ENCODE peak calls at places on chromosomes 13 and 19, in eight cellular contexts. Q, H, T, G, N, L, O and P are unnamed samples.
A peak's percentile ranks its signal among the peaks of the same experiment; 100 is the strongest.

GRCh38 chr13:79246575-79246949 is 159.5 kb downstream of the RBM26 start:
- DNase-seq in G (peak; percentile 37), O (no peak), H (no peak), Q (no peak), L (peak; percentile 17), N (no peak), T (no peak), P (no peak)

GRCh38 chr13:109396266-109396665 is 390.1 kb downstream of the IRS2 start:
- DNase-seq in G (no peak), Q (no peak), L (no peak), H (no peak), N (no peak), O (no peak), T (no peak), P (no peak)

GRCh38 chr13:95292622-95293021 is 8.6 kb downstream of the ABCC4 start:
- DNase-seq in H (no peak), L (no peak), T (no peak), N (no peak), O (no peak), G (no peak), Q (no peak), P (no peak)

GRCh38 chr13:82615043-82615442 is 1267.2 kb downstream of the SLITRK1 start:
- DNase-seq in G (no peak), O (no peak), T (no peak), Q (no peak), H (no peak), N (no peak), L (no peak), P (no peak)

GRCh38 chr13:98454389-98454881 is 122.5 kb downstream of the STK24 start:
- DNase-seq in H (peak; percentile 90), G (no peak), Q (no peak), L (peak; percentile 60), N (no peak), O (peak; percentile 65), T (peak; percentile 60), P (no peak)

GRCh38 chr13:108176685-108177274 is 38.6 kb downstream of the LIG4 start:
- DNase-seq in G (no peak), Q (peak; percentile 67), N (peak; percentile 38), H (peak; percentile 12), O (peak; percentile 17), L (no peak), T (no peak), P (no peak)

GRCh38 chr13:35720690-35721554 is 244.4 kb upstream of the MAB21L1 start:
- DNase-seq in T (no peak), G (peak; percentile 44), Q (peak; percentile 63), O (peak; percentile 53), N (peak; percentile 3), L (peak; percentile 30), H (peak; percentile 53), P (peak; percentile 52)

GRCh38 chr13:36130542-36131214 is 504 bp downstream of the DCLK1 start:
- DNase-seq in L (peak; percentile 59), G (peak; percentile 57), T (no peak), H (no peak), O (peak; percentile 29), Q (peak; percentile 18), N (no peak), P (peak; percentile 40)

GRCh38 chr13:81406022-81406421 is 1065.1 kb upstream of the SPRY2 start:
- DNase-seq in O (peak; percentile 75), H (no peak), L (no peak), G (no peak), Q (no peak), T (no peak), N (no peak), P (no peak)

GRCh38 chr13:101945435-101945834 is 456.4 kb downstream of the FGF14 start:
- DNase-seq in G (no peak), L (no peak), H (no peak), Q (no peak), T (no peak), N (no peak), O (no peak), P (no peak)

GRCh38 chr19:13574933-13575332 is 68.7 kb upstream of the CACNA1A start:
- DNase-seq in Q (no peak), T (no peak), H (no peak), O (no peak), G (no peak), N (no peak), L (no peak), P (no peak)

GRCh38 chr13:79457948-79458347 is 23.0 kb upstream of the NDFIP2 start:
- DNase-seq in N (no peak), G (no peak), Q (no peak), O (peak; percentile 60), H (peak; percentile 77), L (no peak), T (no peak), P (no peak)

GRCh38 chr19:2341987-2342386 is 13.5 kb downstream of the SPPL2B start:
- DNase-seq in G (no peak), Q (no peak), T (no peak), H (no peak), O (no peak), L (no peak), N (no peak), P (no peak)

GRCh38 chr13:37364024-37364423 is 234.5 kb downstream of the POSTN start:
- DNase-seq in N (no peak), O (no peak), L (no peak), G (no peak), T (no peak), Q (no peak), H (no peak), P (no peak)

GRCh38 chr13:26061947-26062346 is 10.1 kb upstream of the SHISA2 start:
- DNase-seq in H (peak; percentile 68), T (peak; percentile 9), Q (no peak), N (no peak), O (peak; percentile 94), G (no peak), L (no peak), P (no peak)

GRCh38 chr19:56765107-56765506 is 75.4 kb downstream of the PEG3 start:
- DNase-seq in Q (peak; percentile 90), L (peak; percentile 8), G (peak; percentile 4), H (peak; percentile 9), O (peak; percentile 59), T (no peak), N (peak; percentile 1), P (peak; percentile 78)

GRCh38 chr19:47598407-47599349 is 10.3 kb upstream of the BICRA start:
- DNase-seq in Q (no peak), L (no peak), N (no peak), O (peak; percentile 95), T (peak; percentile 94), G (no peak), H (peak; percentile 96), P (peak; percentile 55)

GRCh38 chr19:51124729-51125128 is at the start of gene SIGLEC9:
- DNase-seq in H (no peak), L (no peak), T (no peak), G (no peak), Q (peak; percentile 39), N (no peak), O (no peak), P (peak; percentile 67)

GRCh38 chr19:35170359-35171061 is 16.0 kb downstream of the FXYD5 start:
- DNase-seq in G (no peak), O (no peak), L (no peak), N (no peak), T (no peak), Q (no peak), H (no peak), P (no peak)

GRCh38 chr13:94548382-94549240 is 47.3 kb downstream of the TGDS start:
- DNase-seq in N (peak; percentile 55), H (peak; percentile 57), O (no peak), T (peak; percentile 0), L (peak; percentile 82), Q (peak; percentile 53), G (peak; percentile 68), P (peak; percentile 63)

GRCh38 chr13:51785592-51786424 is 18.2 kb downstream of the DHRS12 start:
- DNase-seq in N (no peak), O (no peak), Q (peak; percentile 33), L (peak; percentile 96), H (peak; percentile 64), G (peak; percentile 84), T (no peak), P (peak; percentile 75)

GRCh38 chr19:49017666-49018351 is 918 bp upstream of the LHB start:
- DNase-seq in N (peak; percentile 68), H (peak; percentile 47), O (peak; percentile 63), Q (peak; percentile 11), G (peak; percentile 31), L (peak; percentile 26), T (no peak), P (peak; percentile 73)

GRCh38 chr19:48501446-48501960 is 10.1 kb downstream of the LMTK3 start:
- DNase-seq in L (peak; percentile 99), G (peak; percentile 98), H (no peak), O (no peak), Q (no peak), T (no peak), N (peak; percentile 76), P (no peak)

GRCh38 chr13:99740261-99740979 is 231.1 kb downstream of the ZIC5 start:
- DNase-seq in O (no peak), N (no peak), Q (no peak), T (peak; percentile 1), L (no peak), G (no peak), H (no peak), P (no peak)

GRCh38 chr19:4657262-4657661 is 12.9 kb downstream of the MYDGF start:
- DNase-seq in L (no peak), G (no peak), H (no peak), N (no peak), T (no peak), Q (no peak), O (no peak), P (no peak)

GRCh38 chr13:44402902-44403719 is 29.5 kb downstream of the SERP2 start:
- DNase-seq in L (peak; percentile 81), Q (no peak), N (no peak), O (no peak), T (no peak), G (no peak), H (no peak), P (no peak)

GRCh38 chr13:43916828-43917227 is 37.1 kb downstream of the LACC1 start:
- DNase-seq in N (no peak), T (no peak), G (no peak), H (no peak), Q (no peak), L (no peak), O (no peak), P (no peak)

GRCh38 chr19:55113570-55114039 is 3.8 kb downstream of the PPP1R12C start:
- DNase-seq in T (peak; percentile 34), G (no peak), O (peak; percentile 89), Q (peak; percentile 75), L (no peak), N (no peak), H (peak; percentile 94), P (peak; percentile 95)

GRCh38 chr13:39317284-39317683 is 279.0 kb downstream of the NHLRC3 start:
- DNase-seq in T (no peak), H (peak; percentile 88), L (no peak), G (no peak), N (no peak), O (no peak), Q (peak; percentile 36), P (peak; percentile 52)

GRCh38 chr19:10228925-10229324 is 2.2 kb downstream of the S1PR2 start:
- DNase-seq in N (peak; percentile 38), L (no peak), Q (no peak), G (no peak), T (no peak), H (peak; percentile 80), O (no peak), P (no peak)

GRCh38 chr13:42832341-42833153 is 51.2 kb downstream of the FAM216B start:
- DNase-seq in O (peak; percentile 68), N (no peak), T (peak; percentile 52), H (peak; percentile 97), L (no peak), Q (no peak), G (no peak), P (peak; percentile 58)

GRCh38 chr13:23956106-23956505 is 58.8 kb upstream of the C1QTNF9B start:
- DNase-seq in G (no peak), N (no peak), O (peak; percentile 90), L (no peak), H (peak; percentile 21), Q (no peak), T (no peak), P (no peak)

GRCh38 chr19:3389876-3390361 is 23.5 kb downstream of the NFIC start:
- DNase-seq in T (no peak), O (no peak), H (peak; percentile 70), G (no peak), L (no peak), N (no peak), Q (no peak), P (no peak)

GRCh38 chr13:80871481-80871880 is 530.6 kb upstream of the SPRY2 start:
- DNase-seq in T (peak; percentile 10), L (no peak), N (no peak), Q (no peak), O (no peak), G (no peak), H (peak; percentile 62), P (no peak)